ENCODE peak calls at places on chromosomes 1 and 21, in six cellular contexts. C is IMR-90, J is adrenal gland, O is uterus, N is HCT116, M is heart left ventricle. W is an unnamed sample.

GRCh38 chr1:156412653-156413309 is 43.8 kb downstream of the RHBG start:
- DNase-seq in M (no peak), C (no peak), N (no peak), O (no peak), J (no peak), W (no peak)

GRCh38 chr1:57091642-57092041 is 125.8 kb upstream of the C8B start:
- DNase-seq in M (no peak), O (no peak), N (no peak), C (no peak), J (no peak), W (no peak)

GRCh38 chr1:107936498-107937481 is 28.2 kb downstream of the VAV3 start:
- DNase-seq in N (peak), J (peak), M (no peak), C (peak), O (no peak), W (no peak)

GRCh38 chr1:66300986-66301451 is 232.9 kb upstream of the SGIP1 start:
- DNase-seq in C (peak), J (peak), O (no peak), M (no peak), N (no peak), W (no peak)

GRCh38 chr1:60715970-60716369 is 366.4 kb upstream of the NFIA start:
- DNase-seq in M (no peak), N (no peak), C (no peak), J (no peak), O (no peak), W (no peak)

GRCh38 chr1:167501513-167502191 is 16.7 kb downstream of the CD247 start:
- DNase-seq in M (no peak), N (no peak), O (no peak), C (no peak), J (no peak), W (no peak)

GRCh38 chr1:84506729-84507453 is 510 bp upstream of the GNG5 start:
- DNase-seq in N (no peak), O (no peak), C (no peak), M (no peak), J (no peak), W (no peak)

GRCh38 chr1:101065575-101065974 is 40.0 kb upstream of the DPH5 start:
- DNase-seq in O (no peak), N (no peak), M (no peak), J (no peak), C (no peak), W (no peak)

GRCh38 chr1:164613176-164613575 is 54.2 kb downstream of the PBX1 start:
- DNase-seq in C (no peak), N (peak), M (no peak), J (peak), O (no peak), W (no peak)

GRCh38 chr1:24074196-24074595 is 37.7 kb downstream of the MYOM3 start:
- DNase-seq in O (no peak), J (no peak), C (no peak), N (no peak), M (peak), W (no peak)

GRCh38 chr1:45945426-45945825 is 142.0 kb downstream of the MAST2 start:
- DNase-seq in N (no peak), M (no peak), C (peak), O (no peak), J (peak), W (no peak)

GRCh38 chr1:14828665-14829064 is 230.2 kb downstream of the KAZN start:
- DNase-seq in C (no peak), O (no peak), M (no peak), N (no peak), J (no peak), W (no peak)

GRCh38 chr1:182889997-182890396 is 50.9 kb downstream of the DHX9 start:
- DNase-seq in C (no peak), M (no peak), J (no peak), O (no peak), N (no peak), W (no peak)

GRCh38 chr1:31584869-31585735 is 8.8 kb downstream of the TINAGL1 start:
- DNase-seq in C (no peak), O (no peak), N (no peak), M (no peak), J (no peak), W (no peak)

GRCh38 chr1:185920602-185921001 is 186.4 kb downstream of the HMCN1 start:
- DNase-seq in C (no peak), N (no peak), J (no peak), O (no peak), M (no peak), W (no peak)

GRCh38 chr21:42434884-42435283 is 31.2 kb downstream of the UBASH3A start:
- DNase-seq in J (no peak), O (no peak), N (no peak), M (no peak), C (no peak), W (no peak)

GRCh38 chr1:206457408-206457807 is 12.9 kb upstream of the IKBKE start:
- DNase-seq in C (peak), N (no peak), M (no peak), O (no peak), J (no peak), W (no peak)

GRCh38 chr1:209560529-209560928 is 23.0 kb upstream of the CAMK1G start:
- DNase-seq in N (no peak), J (no peak), O (no peak), C (no peak), M (no peak), W (no peak)

GRCh38 chr1:2801535-2802291 is at the start of gene TTC34:
- DNase-seq in M (peak), J (no peak), O (no peak), N (peak), C (no peak), W (no peak)

GRCh38 chr1:196376648-196377295 is 231.5 kb downstream of the KCNT2 start:
- DNase-seq in J (no peak), N (no peak), M (no peak), C (no peak), O (no peak), W (no peak)

GRCh38 chr1:31812158-31812829 is 3.5 kb downstream of the SPOCD1 start:
- DNase-seq in J (no peak), N (no peak), C (no peak), M (no peak), O (no peak), W (no peak)

GRCh38 chr1:72229893-72230292 is 52.4 kb downstream of the NEGR1 start:
- DNase-seq in M (no peak), J (no peak), O (no peak), N (no peak), C (peak), W (no peak)

GRCh38 chr1:62144238-62144831 is 50.3 kb upstream of the L1TD1 start:
- DNase-seq in J (peak), N (peak), O (no peak), M (no peak), C (peak), W (no peak)

GRCh38 chr1:36199934-36200741 is 24.1 kb upstream of the THRAP3 start:
- DNase-seq in N (no peak), J (peak), O (no peak), M (no peak), C (peak), W (no peak)

GRCh38 chr1:111619635-111620411 is at the start of gene RAP1A:
- DNase-seq in O (peak), J (peak), C (peak), N (peak), M (peak), W (peak)
- TF ChIP-seq POLR2A in O (peak), J (peak), C (peak), N (peak), M (peak), W (peak)

DNA sequence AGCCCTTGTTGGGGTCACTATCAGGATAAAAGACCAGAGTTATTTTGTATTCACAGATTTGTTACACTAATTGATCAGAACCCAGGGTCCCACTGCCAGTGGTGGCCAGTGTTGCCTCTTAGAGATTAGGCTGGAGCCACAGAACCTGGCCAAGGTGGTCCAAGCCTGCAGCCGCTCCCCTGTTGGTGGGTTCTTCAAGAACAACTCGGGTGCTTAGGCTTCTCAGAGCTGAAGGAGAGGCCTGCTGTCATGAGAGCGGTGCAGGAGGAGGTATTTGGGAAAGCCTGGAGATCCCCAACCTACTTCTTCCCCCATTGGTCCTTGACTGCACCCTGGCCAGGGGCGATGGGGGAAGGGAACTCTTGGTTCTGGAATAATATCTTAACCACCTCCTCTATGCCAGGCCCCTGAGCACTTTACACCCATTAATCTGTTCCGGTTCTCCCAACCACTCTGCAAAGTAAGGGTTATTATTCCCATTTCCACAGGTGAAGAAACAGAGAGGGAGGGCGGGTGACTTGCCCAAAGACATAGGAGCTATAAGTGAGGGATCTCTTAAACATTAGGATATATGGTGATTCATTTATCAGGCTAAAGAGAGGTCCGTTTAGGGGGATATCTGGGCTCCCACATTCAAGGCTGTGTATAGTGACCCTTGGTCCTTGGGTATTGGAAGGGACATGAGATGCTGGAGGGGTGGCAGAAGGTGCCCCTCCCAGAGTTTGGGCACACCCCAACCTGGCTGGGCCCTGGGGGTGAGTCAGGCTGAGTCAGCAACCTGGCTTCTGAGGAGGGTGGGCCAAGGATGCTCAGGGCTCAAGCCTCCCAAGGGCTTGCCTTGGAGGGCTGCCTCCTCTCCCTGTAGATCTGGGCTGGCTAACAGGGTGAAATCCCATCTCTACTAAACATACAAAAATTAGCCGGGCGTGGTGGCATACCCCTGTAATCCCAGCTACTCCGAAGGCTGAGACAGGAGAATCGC is 5.1 kb downstream of the TRNP1 start:
- DNase-seq in M (no peak), C (peak), J (no peak), O (no peak), N (no peak), W (no peak)
- H3K4me3 ChIP-seq in M (no peak), C (no peak), J (no peak), O (no peak), N (peak), W (no peak)

GRCh38 chr1:247119600-247120407 is 15.6 kb upstream of the ZNF669 start:
- DNase-seq in C (no peak), M (no peak), O (no peak), J (no peak), N (no peak), W (no peak)

GRCh38 chr1:247121382-247121781 is 17.2 kb upstream of the ZNF669 start:
- DNase-seq in M (no peak), N (no peak), J (no peak), O (no peak), C (no peak), W (no peak)

GRCh38 chr1:247115545-247115944 is 11.4 kb upstream of the ZNF669 start:
- DNase-seq in M (no peak), O (no peak), C (no peak), N (no peak), J (no peak), W (no peak)

GRCh38 chr1:247115141-247115510 is 11.0 kb upstream of the ZNF669 start:
- DNase-seq in N (no peak), C (no peak), O (no peak), J (no peak), M (no peak), W (no peak)

DNA sequence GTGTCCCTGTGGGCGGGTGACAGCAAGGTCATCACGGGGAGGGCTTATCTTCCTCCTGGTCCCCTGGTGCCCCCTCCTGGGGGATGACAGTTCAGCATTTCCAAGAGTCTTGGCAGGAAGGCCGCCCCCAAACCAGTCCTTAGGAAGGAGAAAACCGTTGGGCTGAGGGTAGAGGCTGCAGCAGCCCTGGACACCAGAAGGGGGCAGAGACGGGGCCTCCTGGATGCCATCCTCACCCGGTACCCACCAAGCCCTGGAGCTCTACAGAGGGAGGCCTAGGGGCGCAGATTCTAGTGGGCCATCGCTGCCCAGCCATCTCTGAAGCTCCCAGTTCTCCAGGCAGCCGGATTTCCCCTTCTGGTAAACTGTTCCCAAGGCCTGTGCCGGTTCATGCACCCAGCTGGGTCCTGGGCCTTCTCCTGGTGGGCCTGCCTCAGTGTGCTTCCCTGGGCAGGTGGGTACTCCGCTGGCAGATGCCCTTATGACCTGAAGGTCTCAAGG is 14.8 kb upstream of the ZNF669 start:
- DNase-seq in O (no peak), M (no peak), J (no peak), C (no peak), N (peak), W (no peak)
- TF ChIP-seq CTCF in O (no peak), M (no peak), J (no peak), C (peak), N (peak), W (no peak)

DNA sequence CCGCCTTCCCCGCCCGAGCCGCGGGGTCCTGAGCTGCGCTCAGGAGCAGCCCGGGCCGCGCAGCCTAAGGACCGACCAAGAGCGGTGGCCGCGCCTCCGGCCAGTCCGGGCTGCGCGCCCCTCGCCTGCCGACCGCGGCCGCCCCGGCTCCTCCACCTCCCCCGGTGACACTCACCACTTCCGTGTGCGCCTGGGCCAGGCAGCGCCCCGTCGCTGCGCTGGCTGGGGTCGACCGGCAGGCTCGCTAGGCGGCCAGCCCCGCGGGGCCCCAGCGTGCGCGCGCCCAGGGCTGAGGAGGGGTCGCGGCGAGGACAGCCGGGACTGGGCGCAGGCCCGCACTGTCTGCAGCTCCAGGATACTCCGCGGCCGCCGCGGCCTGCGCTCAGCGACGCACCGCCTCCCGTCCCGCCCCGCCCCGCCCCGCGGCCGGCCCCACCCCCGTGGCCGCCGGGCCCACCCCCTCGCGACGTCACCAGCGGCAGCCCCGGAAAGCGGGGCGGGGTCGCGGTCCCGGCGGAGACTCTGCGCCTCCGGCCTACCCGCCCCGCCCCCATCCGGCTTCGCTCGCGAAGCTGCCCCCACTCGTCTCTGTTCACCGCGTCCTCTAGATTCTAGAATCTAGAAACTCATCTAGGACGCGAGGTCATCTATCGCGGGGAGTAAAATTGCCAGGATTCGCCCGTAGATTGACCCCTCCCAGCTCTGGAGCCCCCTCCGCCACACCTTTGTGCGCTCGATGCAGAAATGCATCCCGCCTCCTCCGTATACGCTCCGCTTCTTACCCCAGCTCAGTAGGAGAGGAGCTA is at the start of gene JAK1:
- DNase-seq in C (peak), J (peak), M (peak), O (peak), N (no peak), W (no peak)
- TF ChIP-seq POLR2A in C (peak), J (peak), M (peak), O (peak), N (peak), W (no peak)

DNA sequence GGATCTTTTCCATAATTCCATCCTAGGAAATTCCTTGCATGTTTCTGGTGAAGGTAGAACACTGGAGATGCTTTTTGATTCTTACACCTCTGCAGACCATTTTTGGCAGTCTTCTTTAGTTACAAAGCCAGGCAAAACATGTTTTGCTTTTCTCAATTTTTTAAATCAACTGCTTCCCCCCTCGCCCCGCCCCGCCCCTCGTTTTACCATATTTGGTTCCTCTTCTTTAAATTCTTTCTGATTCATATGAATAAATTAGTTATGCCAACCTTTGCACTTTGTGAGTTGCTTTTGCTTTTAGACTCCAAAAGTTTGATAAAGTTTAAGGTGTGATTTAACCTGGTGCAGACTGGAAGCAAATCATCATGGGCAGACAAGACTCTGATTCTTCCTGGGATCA is 78.8 kb upstream of the AK4 start:
- DNase-seq in C (no peak), J (no peak), O (no peak), M (no peak), N (no peak), W (no peak)
- H3K4me3 ChIP-seq in C (no peak), J (no peak), O (peak), M (peak), N (peak), W (peak)

GRCh38 chr1:39639333-39640130 is at the start of gene HEYL:
- DNase-seq in M (peak), N (peak), J (peak), C (peak), O (peak), W (no peak)
- TF ChIP-seq CTCF in M (peak), N (peak), J (peak), C (peak), O (peak), W (no peak)

DNA sequence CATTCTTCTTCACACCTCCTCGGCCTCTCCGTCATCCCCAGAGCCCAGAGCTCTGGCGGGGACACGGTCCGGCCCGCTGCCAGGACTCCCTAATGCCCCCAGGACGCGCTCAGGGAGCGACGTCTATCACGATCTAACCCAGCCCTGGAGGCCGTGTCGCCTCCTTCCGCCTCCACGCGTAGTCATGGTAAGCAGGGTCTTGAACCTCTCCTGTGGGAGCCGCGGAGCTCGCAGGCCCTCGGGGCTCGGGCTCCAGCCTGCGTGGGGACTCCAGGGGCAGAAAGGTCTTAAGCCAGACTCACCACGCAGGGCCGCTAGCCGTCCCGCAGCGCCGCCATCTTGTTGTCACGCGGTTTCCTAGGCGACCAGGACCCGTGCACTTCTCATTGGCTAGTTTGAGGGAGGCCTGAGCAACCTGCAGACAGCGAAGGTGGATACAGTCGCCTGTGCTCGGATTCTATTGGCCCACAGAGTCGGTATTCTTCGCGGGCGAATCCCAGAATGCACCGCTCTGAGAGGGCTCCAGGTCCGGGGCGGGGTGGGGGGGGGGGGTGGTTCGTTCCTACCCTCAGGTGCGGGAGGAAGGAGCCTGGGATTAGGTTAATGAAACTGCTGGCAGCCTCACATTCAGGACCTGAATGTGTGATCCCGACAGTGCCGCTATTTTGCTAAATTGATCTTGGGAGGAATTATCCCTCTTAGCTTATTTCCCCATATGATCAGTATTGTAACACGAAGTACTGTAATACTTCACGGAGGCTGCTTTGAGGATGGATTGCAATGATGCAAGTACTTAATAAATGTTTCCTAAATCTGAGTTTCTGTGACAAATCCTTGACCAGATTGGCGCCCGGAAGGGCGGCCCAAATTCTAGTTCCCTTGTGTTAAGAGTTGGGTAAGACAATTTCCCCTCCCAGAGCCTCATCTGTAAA is at the start of gene UBXN11:
- DNase-seq in J (peak), N (peak), O (peak), C (peak), M (peak), W (peak)
- TF ChIP-seq POLR2A in J (no peak), N (peak), O (no peak), C (peak), M (no peak), W (no peak)

W was measured in esophagus muscularis mucosa.